ENCODE peak calls at places on chromosome 21, in seven cellular contexts. D, E, X, T, N, M and F are unnamed samples.

GRCh38 chr21:43740497-43741156 is 21.7 kb downstream of the PDXK start:
- DNase-seq in D (no peak), E (peak; percentile 73), X (peak; percentile 54), T (peak; percentile 53), N (no peak), M (peak; percentile 53), F (peak; percentile 89)

GRCh38 chr21:31732891-31733520 is 1.1 kb upstream of the SCAF4 start:
- DNase-seq in D (peak; percentile 35), E (peak; percentile 23), X (no peak), T (no peak), N (no peak), M (peak; percentile 41), F (peak; percentile 52)

GRCh38 chr21:43688906-43689305 is 29.5 kb downstream of the RRP1B start:
- DNase-seq in D (no peak), E (no peak), X (no peak), T (no peak), N (no peak), M (no peak), F (no peak)

GRCh38 chr21:44558695-44559094 is at the start of gene KRTAP10-3:
- DNase-seq in D (no peak), E (no peak), X (no peak), T (no peak), N (no peak), M (no peak), F (no peak)

GRCh38 chr21:30186242-30186641 is 19.6 kb upstream of the CLDN17 start:
- DNase-seq in D (no peak), E (no peak), X (no peak), T (no peak), N (no peak), M (no peak), F (no peak)

GRCh38 chr21:44497641-44498243 is 42.3 kb downstream of the KRTAP10-1 start:
- DNase-seq in D (no peak), E (no peak), X (no peak), T (no peak), N (no peak), M (peak; percentile 20), F (no peak)

GRCh38 chr21:23402929-23403520 is 2204.3 kb downstream of the MRPL39 start:
- DNase-seq in D (no peak), E (no peak), X (no peak), T (no peak), N (no peak), M (no peak), F (peak; percentile 25)

GRCh38 chr21:31946236-31946635 is 73.4 kb downstream of the HUNK start:
- DNase-seq in D (peak; percentile 52), E (no peak), X (no peak), T (no peak), N (no peak), M (no peak), F (no peak)

GRCh38 chr21:27268290-27268689 is 301.4 kb upstream of the ADAMTS5 start:
- DNase-seq in D (peak; percentile 57), E (no peak), X (peak; percentile 52), T (no peak), N (peak; percentile 70), M (peak; percentile 65), F (no peak)

GRCh38 chr21:32914424-32915070 is 111.2 kb upstream of the OLIG2 start:
- DNase-seq in D (no peak), E (no peak), X (no peak), T (no peak), N (no peak), M (no peak), F (no peak)

GRCh38 chr21:36126621-36127110 is 8.2 kb upstream of the CBR3 start:
- DNase-seq in D (no peak), E (no peak), X (no peak), T (no peak), N (no peak), M (no peak), F (no peak)

GRCh38 chr21:39837861-39838359 is 29.3 kb upstream of the PCP4 start:
- DNase-seq in D (no peak), E (no peak), X (no peak), T (no peak), N (no peak), M (no peak), F (no peak)

GRCh38 chr21:18940791-18941190 is 537.2 kb upstream of the TMPRSS15 start:
- DNase-seq in D (no peak), E (no peak), X (no peak), T (no peak), N (no peak), M (no peak), F (no peak)

DNA sequence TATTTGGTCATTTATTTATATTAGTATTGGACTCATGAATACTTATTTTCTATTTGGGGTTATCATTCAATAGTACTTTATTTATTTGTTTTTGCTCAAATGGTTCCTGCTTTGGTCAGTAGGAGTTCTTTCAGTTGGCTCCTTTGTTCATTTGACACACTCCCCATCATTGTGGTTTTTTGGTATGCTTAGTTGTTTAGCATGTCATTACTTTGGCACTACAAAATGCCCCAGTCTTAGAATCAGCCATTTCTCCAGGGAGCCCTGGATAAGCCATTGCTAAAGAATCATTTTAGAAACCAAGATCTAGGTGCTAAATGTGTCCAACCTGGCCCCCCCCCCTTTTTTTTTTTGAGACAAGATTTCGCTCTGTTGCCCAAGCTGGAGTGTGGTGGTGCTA is 61.7 kb upstream of the MRPS6 start:
- DNase-seq in D (no peak), E (no peak), X (no peak), T (no peak), N (no peak), M (no peak), F (no peak)
- H3K9ac ChIP-seq in D (no peak overlapping the region), E (no peak overlapping the region), X (no peak overlapping the region), T (no peak overlapping the region), N (no peak overlapping the region), M (no peak overlapping the region), F (no peak overlapping the region)

GRCh38 chr21:37245151-37245550 is 22.0 kb downstream of the VPS26C start:
- DNase-seq in D (no peak), E (no peak), X (no peak), T (no peak), N (no peak), M (no peak), F (no peak)
- H3K36me3 ChIP-seq in D (peaks cover 8% of the 10 kb centered on the region), E (no peaks in the 10 kb centered on the region), X (no peaks in the 10 kb centered on the region), T (no peaks in the 10 kb centered on the region), N (no peaks in the 10 kb centered on the region), M (peaks cover 4% of the 10 kb centered on the region), F (peaks cover 13% of the 10 kb centered on the region)

DNA sequence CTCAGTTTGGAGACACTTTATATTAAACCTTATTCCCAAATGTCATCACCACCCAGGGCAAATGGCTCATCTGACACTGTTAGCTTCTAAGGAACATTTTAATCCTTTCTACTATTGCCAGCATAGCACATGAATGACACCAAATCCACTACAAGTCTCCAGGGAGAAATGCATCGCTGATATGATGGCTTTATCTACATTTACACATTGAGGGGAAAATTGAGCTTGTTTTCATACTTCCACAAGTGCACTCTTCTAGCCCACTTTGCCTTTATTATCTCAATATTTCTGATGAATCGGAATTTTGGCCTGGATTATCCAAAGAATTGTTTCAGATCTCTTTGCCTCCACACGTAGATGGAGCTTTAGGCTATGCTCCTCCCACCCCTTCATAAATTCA is 75.4 kb downstream of the RUNX1 start:
- DNase-seq in D (no peak), E (no peak), X (no peak), T (no peak), N (no peak), M (no peak), F (no peak)
- H3K9ac ChIP-seq in D (no peak overlapping the region), E (no peak overlapping the region), X (no peak overlapping the region), T (no peak overlapping the region), N (no peak overlapping the region), M (no peak overlapping the region), F (no peak overlapping the region)

GRCh38 chr21:41763398-41763931 is 3.4 kb downstream of the RIPK4 start:
- DNase-seq in D (no peak), E (peak; percentile 55), X (no peak), T (no peak), N (peak; percentile 87), M (no peak), F (no peak)

GRCh38 chr21:41763996-41764395 is 2.9 kb downstream of the RIPK4 start:
- DNase-seq in D (no peak), E (no peak), X (no peak), T (no peak), N (no peak), M (no peak), F (no peak)

GRCh38 chr21:41761211-41762181 is 5.4 kb downstream of the RIPK4 start:
- DNase-seq in D (no peak), E (peak; percentile 59), X (no peak), T (no peak), N (peak; percentile 67), M (peak; percentile 35), F (no peak)

GRCh38 chr21:41762236-41762635 is 4.6 kb downstream of the RIPK4 start:
- DNase-seq in D (no peak), E (peak; percentile 89), X (no peak), T (no peak), N (no peak), M (no peak), F (no peak)

GRCh38 chr21:41762753-41763152 is 4.1 kb downstream of the RIPK4 start:
- DNase-seq in D (no peak), E (peak; percentile 58), X (no peak), T (no peak), N (no peak), M (no peak), F (no peak)
- H3K36me3 ChIP-seq in D (no peaks in the 10 kb centered on the region), E (no peaks in the 10 kb centered on the region), X (no peaks in the 10 kb centered on the region), T (no peaks in the 10 kb centered on the region), N (peaks cover 2% of the 10 kb centered on the region), M (no peaks in the 10 kb centered on the region), F (no peaks in the 10 kb centered on the region)

GRCh38 chr21:17003763-17004373 is 509.0 kb upstream of the CXADR start:
- DNase-seq in D (peak; percentile 3), E (no peak), X (peak; percentile 73), T (no peak), N (peak; percentile 22), M (peak; percentile 42), F (no peak)
- H3K9ac ChIP-seq in D (no peak overlapping the region), E (no peak overlapping the region), X (peak overlapping the region; percentile 68), T (no peak overlapping the region), N (no peak overlapping the region), M (peak overlapping the region; percentile 55), F (peak overlapping the region; percentile 22)

DNA sequence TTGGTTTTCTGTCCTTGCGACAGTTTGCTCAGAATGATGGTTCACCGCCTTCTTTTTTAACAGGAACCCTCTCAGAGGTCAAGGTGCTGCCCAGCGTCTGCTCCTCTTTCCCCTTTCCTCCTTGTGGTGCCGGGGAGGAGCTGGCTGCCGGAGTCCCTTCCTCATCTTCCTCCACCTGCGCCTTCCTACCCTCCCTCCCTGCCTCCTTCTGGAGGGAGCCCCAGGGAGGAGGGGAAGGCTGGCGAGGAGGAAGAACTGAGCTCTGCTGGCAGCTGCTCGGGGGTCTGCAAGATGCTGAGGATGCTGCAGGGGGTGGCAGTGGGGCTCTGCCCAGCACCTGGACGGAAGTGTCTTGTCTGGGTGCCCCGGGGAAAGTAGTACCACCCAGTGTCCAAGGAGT is 31.2 kb downstream of the BACE2 start:
- DNase-seq in D (no peak), E (no peak), X (no peak), T (no peak), N (no peak), M (no peak), F (no peak)
- H3K36me3 ChIP-seq in D (no peaks in the 10 kb centered on the region), E (no peaks in the 10 kb centered on the region), X (no peaks in the 10 kb centered on the region), T (no peaks in the 10 kb centered on the region), N (no peaks in the 10 kb centered on the region), M (no peaks in the 10 kb centered on the region), F (no peaks in the 10 kb centered on the region)

GRCh38 chr21:45593162-45594022 is 50.1 kb upstream of the PCBP3 start:
- DNase-seq in D (no peak), E (no peak), X (no peak), T (no peak), N (no peak), M (no peak), F (no peak)
- H3K9ac ChIP-seq in D (no peak overlapping the region), E (no peak overlapping the region), X (no peak overlapping the region), T (no peak overlapping the region), N (no peak overlapping the region), M (no peak overlapping the region), F (no peak overlapping the region)

GRCh38 chr21:15289246-15289645 is 224.4 kb upstream of the NRIP1 start:
- DNase-seq in D (no peak), E (no peak), X (no peak), T (no peak), N (no peak), M (no peak), F (no peak)
- H3K36me3 ChIP-seq in D (no peaks in the 10 kb centered on the region), E (no peaks in the 10 kb centered on the region), X (no peaks in the 10 kb centered on the region), T (no peaks in the 10 kb centered on the region), N (no peaks in the 10 kb centered on the region), M (no peaks in the 10 kb centered on the region), F (no peaks in the 10 kb centered on the region)